ENCODE peak calls at places on chromosomes 12 and 14, in eight cellular contexts. L, U, N, A, O, S, C and Y are unnamed samples.

GRCh38 chr14:90760591-90761316 is 55.5 kb downstream of the TTC7B start:
- DNase-seq in N (no peak), O (peak), L (no peak), U (peak), S (peak), C (no peak), A (no peak), Y (no peak)

GRCh38 chr12:42402821-42403411 is 76.9 kb downstream of the PPHLN1 start:
- DNase-seq in C (no peak), S (no peak), U (no peak), L (no peak), N (no peak), O (peak), A (no peak), Y (no peak)

GRCh38 chr14:64766430-64767151 is 62.4 kb downstream of the PLEKHG3 start:
- DNase-seq in U (peak), L (peak), S (no peak), N (no peak), C (no peak), A (no peak), O (no peak), Y (no peak)

GRCh38 chr14:23481362-23481970 is 12.0 kb downstream of the NGDN start:
- DNase-seq in O (no peak), U (peak), C (no peak), S (no peak), N (no peak), L (no peak), A (no peak), Y (no peak)

GRCh38 chr12:63900922-63901793 is 56.7 kb downstream of the SRGAP1 start:
- DNase-seq in U (no peak), O (no peak), C (no peak), L (no peak), A (no peak), S (no peak), N (no peak), Y (no peak)

GRCh38 chr14:100072783-100073346 is 7.6 kb downstream of the EVL start:
- DNase-seq in S (no peak), N (no peak), C (no peak), O (no peak), L (no peak), A (no peak), U (no peak), Y (no peak)

GRCh38 chr14:59183150-59183549 is 5.3 kb upstream of the DAAM1 start:
- DNase-seq in S (no peak), O (no peak), L (no peak), U (no peak), A (no peak), N (no peak), C (no peak), Y (no peak)

GRCh38 chr14:22143360-22143759 is 445.7 kb downstream of the DAD1 start:
- DNase-seq in A (no peak), L (no peak), N (no peak), O (no peak), S (no peak), C (no peak), U (no peak), Y (no peak)

GRCh38 chr14:100339757-100340453 is 16.8 kb downstream of the SLC25A47 start:
- DNase-seq in N (no peak), C (no peak), U (no peak), S (no peak), L (no peak), A (no peak), O (no peak), Y (no peak)

GRCh38 chr12:64931321-64931720 is 106.9 kb downstream of the TBC1D30 start:
- DNase-seq in A (no peak), U (no peak), C (no peak), S (no peak), L (no peak), O (no peak), N (no peak), Y (no peak)

GRCh38 chr14:106605548-106606448 is 1079.4 kb downstream of the TMEM121 start:
- DNase-seq in S (peak), O (peak), C (no peak), N (no peak), L (no peak), U (no peak), A (peak), Y (peak)